ENCODE peak calls at places on chromosomes 16 and 17, in six cellular contexts. N is endothelial cell of umbilical vein, B is A549, Z is spleen, U is upper lobe of left lung, X is ovary. A is an unnamed sample.

GRCh38 chr17:2251098-2251497 is 52.5 kb downstream of the SMG6 start:
- DNase-seq in Z (no peak), B (no peak), U (no peak), X (no peak), N (no peak), A (no peak)

GRCh38 chr17:65685110-65685509 is 123.7 kb upstream of the AXIN2 start:
- DNase-seq in Z (no peak), X (no peak), B (no peak), N (no peak), U (no peak), A (no peak)

GRCh38 chr17:17685775-17686291 is 4.6 kb downstream of the RAI1 start:
- DNase-seq in X (no peak), N (peak), Z (no peak), B (peak), U (no peak), A (peak)

GRCh38 chr17:50036455-50037320 is 19.2 kb upstream of the ITGA3 start:
- DNase-seq in N (no peak), Z (peak), X (peak), B (no peak), U (no peak), A (no peak)

GRCh38 chr16:49785970-49786369 is 69.9 kb downstream of the ZNF423 start:
- DNase-seq in N (no peak), X (no peak), Z (no peak), B (no peak), U (no peak), A (no peak)

GRCh38 chr16:74029122-74029805 is 267.4 kb upstream of the PSMD7 start:
- DNase-seq in B (no peak), N (no peak), Z (no peak), U (no peak), X (no peak), A (no peak)

GRCh38 chr16:19765860-19766553 is 47.9 kb downstream of the IQCK start:
- DNase-seq in N (peak), U (peak), B (no peak), Z (no peak), X (no peak), A (no peak)

GRCh38 chr17:35809855-35810461 is 674 bp downstream of the TAF15 start:
- DNase-seq in Z (no peak), U (no peak), N (peak), X (no peak), B (no peak), A (no peak)

GRCh38 chr17:6110592-6110991 is 40.4 kb downstream of the WSCD1 start:
- DNase-seq in N (peak), U (no peak), Z (peak), X (no peak), B (no peak), A (no peak)

GRCh38 chr17:37089998-37090397 is 141.2 kb downstream of the AATF start:
- DNase-seq in Z (no peak), U (no peak), X (no peak), N (peak), B (no peak), A (no peak)

GRCh38 chr16:73126453-73126853 is 78.5 kb upstream of the ZFHX3 start:
- DNase-seq in N (no peak), U (no peak), X (peak), B (no peak), Z (no peak), A (no peak)

GRCh38 chr16:71919033-71919432 is 23.7 kb downstream of the IST1 start:
- DNase-seq in N (no peak), X (no peak), U (no peak), Z (no peak), B (no peak), A (no peak)

GRCh38 chr16:26961459-26961858 is 105.3 kb upstream of the C16orf82 start:
- DNase-seq in U (no peak), B (no peak), Z (no peak), N (no peak), X (no peak), A (no peak)

GRCh38 chr17:14471052-14471451 is 170.2 kb downstream of the HS3ST3B1 start:
- DNase-seq in B (peak), Z (no peak), U (no peak), X (no peak), N (no peak), A (no peak)

GRCh38 chr16:82855471-82855870 is 228.7 kb downstream of the CDH13 start:
- DNase-seq in X (no peak), Z (no peak), B (no peak), N (no peak), U (no peak), A (no peak)

GRCh38 chr16:50857881-50858280 is 116.0 kb downstream of the CYLD start:
- DNase-seq in Z (no peak), U (no peak), B (no peak), X (no peak), N (no peak), A (no peak)

GRCh38 chr16:31301708-31302400 is 42.1 kb downstream of the ITGAM start:
- DNase-seq in U (no peak), N (no peak), X (no peak), B (peak), Z (no peak), A (peak)

GRCh38 chr17:66633322-66633965 is 201.5 kb upstream of the CACNG5 start:
- DNase-seq in B (no peak), N (no peak), Z (no peak), X (no peak), U (no peak), A (peak)

GRCh38 chr17:36600936-36601302 is 464 bp upstream of the MRM1 start:
- DNase-seq in Z (no peak), U (no peak), X (no peak), N (no peak), B (no peak), A (no peak)

GRCh38 chr17:55964191-55964590 is 189.1 kb upstream of the ANKFN1 start:
- DNase-seq in Z (no peak), U (no peak), X (no peak), B (no peak), N (no peak), A (no peak)

GRCh38 chr16:1890024-1890700 is 18.2 kb upstream of the MEIOB start:
- DNase-seq in U (no peak), X (no peak), B (no peak), Z (no peak), N (no peak), A (no peak)

GRCh38 chr16:18950469-18951185 is 24.4 kb upstream of the SMG1 start:
- DNase-seq in B (no peak), X (no peak), Z (no peak), N (no peak), U (no peak), A (no peak)

GRCh38 chr17:14296511-14296910 is 4.4 kb upstream of the HS3ST3B1 start:
- DNase-seq in B (no peak), U (no peak), Z (no peak), N (no peak), X (no peak), A (no peak)

GRCh38 chr16:9123401-9123800 is 32.0 kb downstream of the HAPSTR1 start:
- DNase-seq in X (no peak), N (no peak), Z (peak), U (no peak), B (no peak), A (no peak)

GRCh38 chr16:9125658-9126492 is 34.4 kb downstream of the HAPSTR1 start:
- DNase-seq in Z (no peak), U (peak), B (no peak), X (no peak), N (no peak), A (no peak)

GRCh38 chr16:9123871-9124270 is 32.4 kb downstream of the HAPSTR1 start:
- DNase-seq in X (no peak), N (no peak), Z (peak), U (peak), B (peak), A (peak)

GRCh38 chr16:9124908-9125584 is 33.6 kb downstream of the HAPSTR1 start:
- DNase-seq in X (no peak), N (no peak), Z (no peak), B (no peak), U (peak), A (no peak)

DNA sequence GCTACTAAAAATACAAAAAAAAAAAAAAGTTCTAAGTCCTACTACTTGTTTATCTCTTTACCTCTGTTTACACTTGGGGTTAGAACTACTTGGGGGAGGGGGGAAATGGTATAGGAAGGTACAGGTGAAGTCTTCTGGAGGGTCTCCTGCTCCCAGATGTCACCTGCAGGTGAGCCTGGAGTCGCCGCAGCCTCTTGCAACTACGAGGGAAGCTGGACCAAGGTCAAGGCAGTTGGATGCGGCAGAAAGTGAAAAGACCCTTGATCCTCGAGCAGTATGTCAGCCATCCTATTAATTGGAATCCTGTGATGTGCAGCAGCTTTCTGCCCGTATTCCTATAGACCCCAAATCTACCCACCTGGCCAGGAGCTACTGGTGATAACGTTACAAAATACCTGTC is 33.0 kb downstream of the HAPSTR1 start:
- DNase-seq in U (no peak), N (no peak), X (no peak), Z (peak), B (no peak), A (no peak)
- TF ChIP-seq POLR2A in U (no peak), N (no peak), X (no peak), Z (no peak), B (no peak), A (no peak)

GRCh38 chr17:39199673-39199985 is 454 bp upstream of the RPL19 start:
- DNase-seq in B (no peak), X (no peak), U (no peak), N (no peak), Z (no peak), A (no peak)

GRCh38 chr17:39204245-39204644 is 4.2 kb downstream of the RPL19 start:
- DNase-seq in B (no peak), X (no peak), U (no peak), N (no peak), Z (no peak), A (no peak)

GRCh38 chr17:39198186-39198566 is 707 bp upstream of the CACNB1 start:
- DNase-seq in X (no peak), B (no peak), N (no peak), U (no peak), Z (no peak), A (no peak)

GRCh38 chr17:39199986-39200879 is at the start of gene RPL19:
- DNase-seq in U (peak), Z (peak), N (peak), X (peak), B (peak), A (peak)

DNA sequence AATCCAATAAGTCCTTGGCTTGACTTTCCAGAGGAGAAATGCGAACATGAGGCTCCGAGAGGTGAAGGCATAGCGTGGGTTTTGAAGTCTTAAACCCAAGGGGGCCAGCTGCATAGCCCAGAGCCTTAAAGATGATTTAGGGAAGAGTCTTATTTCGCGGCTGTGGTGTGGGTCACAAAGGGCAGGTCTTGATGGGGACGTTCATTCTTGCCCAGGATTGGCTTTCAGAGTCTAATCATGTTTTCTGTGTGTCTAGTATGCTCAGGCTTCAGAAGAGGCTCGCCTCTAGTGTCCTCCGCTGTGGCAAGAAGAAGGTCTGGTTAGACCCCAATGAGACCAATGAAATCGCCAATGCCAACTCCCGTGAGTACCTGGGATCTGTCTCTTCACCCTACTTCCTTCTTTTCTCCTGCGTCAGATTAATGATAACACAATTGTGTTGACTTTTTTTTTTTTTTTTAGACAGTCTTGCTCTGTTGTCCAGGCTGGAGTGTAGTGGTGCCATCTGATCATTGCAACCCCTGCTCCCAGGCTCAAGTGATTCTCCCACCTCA is 951 bp downstream of the RPL19 start:
- DNase-seq in B (no peak), N (no peak), Z (no peak), X (no peak), U (no peak), A (no peak)
- TF ChIP-seq POLR2A in B (no peak), N (peak), Z (no peak), X (no peak), U (no peak), A (no peak)

GRCh38 chr17:75877752-75878173 is 618 bp downstream of the TRIM47 start:
- DNase-seq in N (peak), B (no peak), X (peak), U (peak), Z (peak), A (no peak)
- TF ChIP-seq POLR2A in N (no peak), B (peak), X (peak), U (peak), Z (no peak), A (peak)

DNA sequence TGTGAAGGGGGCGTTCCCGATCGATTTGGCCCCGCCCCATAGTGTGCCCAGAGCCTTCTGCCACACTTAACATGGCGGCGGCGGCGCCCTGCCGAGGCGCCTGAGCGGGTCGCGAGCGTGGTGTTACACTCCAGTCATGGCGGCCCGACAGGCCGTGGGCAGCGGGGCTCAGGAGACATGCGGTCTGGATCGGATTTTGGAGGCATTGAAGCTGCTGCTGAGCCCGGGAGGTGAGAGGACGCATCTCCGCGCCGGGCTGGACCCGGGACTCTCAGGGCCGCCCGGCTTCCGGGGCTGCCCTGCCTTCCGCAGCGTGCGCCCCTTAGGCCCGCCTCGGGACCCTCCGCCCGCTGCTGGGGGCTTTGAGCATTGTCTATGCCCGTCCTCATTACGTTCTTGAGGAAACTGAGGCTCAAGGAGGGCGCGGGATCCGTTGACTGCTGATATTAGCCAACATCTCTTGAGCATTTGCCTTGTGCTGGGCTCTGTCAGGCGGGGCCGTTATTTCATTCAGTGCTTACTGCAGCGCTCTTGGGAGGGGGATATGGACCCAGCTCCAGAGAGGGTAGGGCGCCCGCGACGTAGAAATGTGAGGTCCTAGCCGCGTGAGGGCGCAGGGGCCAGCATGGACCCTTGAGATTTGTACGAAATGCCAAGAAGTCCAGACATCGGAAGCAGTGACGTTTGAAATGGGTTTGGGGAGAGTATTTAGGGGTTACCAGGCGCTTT is at the start of gene TANGO6:
- DNase-seq in N (peak), U (peak), B (peak), Z (peak), X (peak), A (peak)
- TF ChIP-seq POLR2A in N (peak), U (peak), B (peak), Z (no peak), X (peak), A (peak)

GRCh38 chr17:81514485-81514734 is 1.8 kb upstream of the ACTG1 start:
- DNase-seq in U (no peak), N (no peak), X (no peak), B (no peak), Z (no peak), A (no peak)

GRCh38 chr17:81513669-81514484 is 1.3 kb upstream of the ACTG1 start:
- DNase-seq in Z (peak), N (peak), X (peak), U (peak), B (peak), A (no peak)

GRCh38 chr17:81511800-81512559 is 619 bp downstream of the ACTG1 start:
- DNase-seq in Z (no peak), X (no peak), N (peak), U (peak), B (no peak), A (no peak)

GRCh38 chr17:81512560-81512983 is at the start of gene ACTG1:
- DNase-seq in Z (peak), X (peak), B (peak), U (peak), N (peak), A (peak)

GRCh38 chr17:81512984-81513668 is 527 bp upstream of the ACTG1 start:
- DNase-seq in X (peak), U (peak), B (peak), N (no peak), Z (peak), A (no peak)
- TF ChIP-seq POLR2A in X (peak), U (no peak), B (no peak), N (no peak), Z (peak), A (no peak)

GRCh38 chr17:74862108-74862901 is 2.6 kb upstream of the GRIN2C start:
- DNase-seq in U (no peak), B (peak), N (peak), Z (peak), X (peak), A (peak)

GRCh38 chr17:74864297-74864865 is 4.7 kb upstream of the GRIN2C start:
- DNase-seq in X (no peak), U (no peak), Z (no peak), B (no peak), N (no peak), A (no peak)

GRCh38 chr17:74862919-74863318 is 3.2 kb upstream of the GRIN2C start:
- DNase-seq in B (no peak), U (no peak), X (no peak), Z (no peak), N (no peak), A (no peak)

GRCh38 chr17:74864866-74865395 is 5.2 kb upstream of the GRIN2C start:
- DNase-seq in N (peak), X (peak), Z (peak), B (peak), U (no peak), A (peak)

DNA sequence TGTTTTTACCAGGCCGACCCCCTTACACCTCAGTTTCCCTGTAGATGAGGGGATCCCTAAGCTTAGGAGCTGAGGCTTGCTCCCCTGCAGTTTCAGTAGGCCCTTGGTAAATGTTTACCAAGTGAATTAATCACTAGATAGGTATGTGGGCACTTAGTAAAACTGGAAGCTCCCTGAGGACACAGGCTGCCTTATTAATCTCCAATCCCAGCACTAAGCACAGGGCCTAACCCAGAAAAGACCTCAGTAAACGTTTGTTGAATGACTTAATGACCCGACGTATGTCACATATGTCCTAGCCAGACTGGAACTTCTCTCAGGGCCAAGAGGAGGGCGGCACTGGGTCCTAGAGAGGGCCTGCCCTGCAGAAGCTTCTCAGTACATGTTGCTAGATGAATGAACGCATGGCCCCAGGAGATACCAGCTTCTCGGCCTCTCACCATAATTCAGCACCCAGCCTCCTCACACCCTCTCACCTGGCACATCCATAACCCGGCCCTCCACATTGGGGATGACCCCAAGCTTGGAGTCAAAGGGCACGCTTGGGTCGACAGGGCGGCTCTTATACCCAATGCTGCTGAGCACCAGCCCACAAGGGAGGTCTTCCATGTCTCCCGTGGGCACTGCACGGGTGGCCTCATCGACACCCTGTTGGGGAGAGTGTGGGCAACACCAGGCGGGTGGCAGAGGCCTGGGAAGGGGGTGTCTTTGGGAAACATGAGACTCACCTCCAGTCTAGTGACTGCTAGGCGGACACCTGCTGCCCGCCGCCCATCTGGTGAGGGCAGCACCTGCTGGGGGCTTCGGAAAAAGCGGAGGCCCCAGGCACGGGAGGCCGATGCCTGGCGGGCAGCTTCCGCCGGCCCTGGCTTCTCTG is 4.0 kb upstream of the GRIN2C start:
- DNase-seq in U (no peak), Z (no peak), B (no peak), X (no peak), N (no peak), A (no peak)
- TF ChIP-seq POLR2A in U (no peak), Z (no peak), B (no peak), X (no peak), N (no peak), A (no peak)

A was measured in H54.